ENCODE peak calls at places on chromosomes 5 and 9, in nine cellular contexts. E, S, Q, N, G, C, K, X and H are unnamed samples.

GRCh38 chr5:85293139-85293785 is 908.6 kb upstream of the EDIL3 start:
- ATAC-seq in N (peak), X (peak), C (no peak), E (peak), Q (no peak), S (peak), K (peak), G (no peak), H (no peak)

GRCh38 chr5:172719211-172719610 is 51.8 kb downstream of the DUSP1 start:
- ATAC-seq in S (no peak), G (no peak), C (no peak), K (no peak), X (no peak), E (no peak), N (no peak), Q (no peak), H (no peak)

GRCh38 chr9:127308559-127309429 is 44.2 kb downstream of the GARNL3 start:
- ATAC-seq in G (no peak), X (no peak), Q (peak), S (peak), C (no peak), N (no peak), K (no peak), E (no peak), H (peak)

GRCh38 chr9:9387511-9388115 is 1225.2 kb downstream of the PTPRD start:
- ATAC-seq in E (no peak), K (no peak), S (no peak), X (no peak), N (no peak), G (peak), Q (no peak), C (no peak), H (no peak)

GRCh38 chr9:112327718-112328450 is 5.5 kb downstream of the PTBP3 start:
- ATAC-seq in G (no peak), K (no peak), N (no peak), X (no peak), C (no peak), S (no peak), Q (no peak), E (no peak), H (no peak)

GRCh38 chr9:10704720-10705119 is 91.9 kb upstream of the PTPRD start:
- ATAC-seq in X (no peak), E (no peak), G (no peak), S (no peak), Q (no peak), N (peak), C (no peak), K (peak), H (no peak)

GRCh38 chr9:84189901-84190300 is 150.7 kb downstream of the SLC28A3 start:
- ATAC-seq in X (no peak), Q (no peak), C (no peak), G (peak), E (no peak), N (no peak), S (no peak), K (peak), H (no peak)

GRCh38 chr5:106076655-106077054 is 1594.1 kb downstream of the EFNA5 start:
- ATAC-seq in K (no peak), S (no peak), C (no peak), E (no peak), X (no peak), N (no peak), Q (no peak), G (no peak), H (no peak)

GRCh38 chr9:107489144-107489673 is 360 bp downstream of the KLF4 start:
- ATAC-seq in K (peak), Q (peak), X (peak), C (no peak), G (peak), S (no peak), E (peak), N (peak), H (no peak)

GRCh38 chr9:5436441-5436840 is 1.3 kb downstream of the PLGRKT start:
- ATAC-seq in S (no peak), E (no peak), N (no peak), X (no peak), G (no peak), K (no peak), C (no peak), Q (no peak), H (no peak)

GRCh38 chr9:5435912-5436311 is 1.8 kb downstream of the PLGRKT start:
- ATAC-seq in N (no peak), Q (no peak), K (no peak), S (no peak), C (no peak), E (no peak), G (no peak), X (no peak), H (no peak)

GRCh38 chr9:5438301-5439162 is 807 bp upstream of the PLGRKT start:
- ATAC-seq in G (peak), K (no peak), Q (peak), S (no peak), X (peak), N (no peak), E (peak), C (peak), H (no peak)

GRCh38 chr9:5440426-5440825 is 2.7 kb upstream of the PLGRKT start:
- ATAC-seq in G (no peak), K (no peak), C (no peak), E (no peak), X (no peak), Q (no peak), N (no peak), S (no peak), H (no peak)

GRCh38 chr9:5437254-5438216 is at the start of gene PLGRKT:
- ATAC-seq in C (peak), X (peak), K (peak), N (peak), Q (peak), G (peak), E (peak), S (peak), H (peak)
- TF ChIP-seq CTCF in C (peak), X (peak), K (peak), N (peak), Q (peak), G (peak), E (no peak), S (peak), H (peak)

GRCh38 chr9:110050925-110051355 is 157.0 kb downstream of the C9orf152 start:
- ATAC-seq in G (no peak), K (peak), N (peak), E (peak), Q (peak), S (peak), X (no peak), C (no peak), H (peak)
- H3K4me3 ChIP-seq in G (no peak), K (peak), N (peak), E (no peak), Q (peak), S (no peak), X (no peak), C (no peak), H (peak)

GRCh38 chr5:33341316-33341715 is 99.4 kb upstream of the TARS1 start:
- ATAC-seq in E (no peak), S (no peak), N (no peak), X (no peak), Q (no peak), K (no peak), C (no peak), G (no peak), H (no peak)
- TF ChIP-seq CTCF in E (no peak), S (no peak), N (no peak), X (no peak), Q (no peak), K (no peak), C (no peak), G (no peak), H (no peak)

DNA sequence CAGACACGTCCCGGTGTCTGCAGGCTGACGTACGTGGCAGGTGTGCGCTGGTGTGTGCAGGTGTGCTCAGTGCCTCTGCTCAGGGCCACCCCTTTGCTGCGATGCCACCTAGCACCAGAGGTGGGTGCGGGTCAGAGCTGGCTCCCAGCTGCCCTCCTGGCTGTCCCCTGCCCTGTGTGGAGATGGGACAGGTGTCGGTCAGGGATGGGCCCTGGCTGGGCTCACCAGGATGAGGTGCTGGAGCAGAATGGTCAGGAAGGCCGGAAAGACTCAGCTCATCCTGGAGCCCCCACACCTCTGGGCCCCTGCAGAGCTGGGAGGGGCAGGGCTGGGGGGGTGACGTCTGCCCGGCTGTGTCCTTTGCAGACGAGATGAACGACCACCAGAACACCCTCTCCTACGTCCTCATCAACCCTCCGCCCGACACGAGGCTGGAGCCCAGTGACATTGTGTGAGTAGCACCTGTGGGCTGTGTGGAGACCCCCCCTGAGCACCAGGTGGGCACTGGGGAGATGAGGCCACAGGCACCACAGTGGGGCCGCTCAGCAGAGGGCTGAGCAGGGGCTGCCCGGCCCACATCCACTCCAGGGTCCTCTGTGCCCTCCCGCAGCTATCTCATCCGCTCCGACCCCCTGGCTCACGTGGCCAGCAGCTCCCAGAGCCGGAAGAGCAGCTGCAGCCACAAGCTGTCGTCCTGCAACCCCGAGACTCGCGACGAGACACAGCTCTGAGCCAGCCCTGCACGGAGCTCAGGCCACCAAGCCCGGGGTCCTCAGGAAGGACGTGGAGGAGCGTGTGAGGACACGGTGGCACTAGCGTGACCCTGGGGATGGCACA is 89.7 kb downstream of the KCNT1 start:
- ATAC-seq in X (no peak), E (no peak), C (no peak), K (no peak), Q (no peak), G (no peak), S (no peak), N (no peak), H (no peak)
- H3K4me3 ChIP-seq in X (no peak), E (no peak), C (no peak), K (no peak), Q (no peak), G (no peak), S (no peak), N (no peak), H (no peak)

GRCh38 chr5:72178910-72179815 is 71.9 kb downstream of the MAP1B start:
- ATAC-seq in Q (peak), G (peak), K (peak), E (peak), N (peak), C (no peak), X (no peak), S (no peak), H (peak)
- TF ChIP-seq CTCF in Q (no peak), G (no peak), K (no peak), E (no peak), N (no peak), C (no peak), X (no peak), S (no peak), H (no peak)

GRCh38 chr9:129667378-129667777 is 1.9 kb downstream of the PRRX2 start:
- ATAC-seq in N (no peak), E (no peak), K (no peak), X (no peak), S (no peak), Q (no peak), G (no peak), C (no peak), H (no peak)

GRCh38 chr9:129666575-129666974 is 1.1 kb downstream of the PRRX2 start:
- ATAC-seq in G (peak), C (no peak), X (no peak), K (no peak), E (no peak), Q (no peak), S (no peak), N (no peak), H (no peak)

GRCh38 chr9:129664664-129665007 is 811 bp upstream of the PRRX2 start:
- ATAC-seq in N (no peak), S (no peak), G (peak), X (no peak), K (no peak), E (no peak), Q (no peak), C (no peak), H (no peak)

GRCh38 chr9:129665008-129665771 is at the start of gene PRRX2:
- ATAC-seq in N (peak), K (peak), G (peak), X (peak), E (peak), C (peak), Q (no peak), S (peak), H (peak)

DNA sequence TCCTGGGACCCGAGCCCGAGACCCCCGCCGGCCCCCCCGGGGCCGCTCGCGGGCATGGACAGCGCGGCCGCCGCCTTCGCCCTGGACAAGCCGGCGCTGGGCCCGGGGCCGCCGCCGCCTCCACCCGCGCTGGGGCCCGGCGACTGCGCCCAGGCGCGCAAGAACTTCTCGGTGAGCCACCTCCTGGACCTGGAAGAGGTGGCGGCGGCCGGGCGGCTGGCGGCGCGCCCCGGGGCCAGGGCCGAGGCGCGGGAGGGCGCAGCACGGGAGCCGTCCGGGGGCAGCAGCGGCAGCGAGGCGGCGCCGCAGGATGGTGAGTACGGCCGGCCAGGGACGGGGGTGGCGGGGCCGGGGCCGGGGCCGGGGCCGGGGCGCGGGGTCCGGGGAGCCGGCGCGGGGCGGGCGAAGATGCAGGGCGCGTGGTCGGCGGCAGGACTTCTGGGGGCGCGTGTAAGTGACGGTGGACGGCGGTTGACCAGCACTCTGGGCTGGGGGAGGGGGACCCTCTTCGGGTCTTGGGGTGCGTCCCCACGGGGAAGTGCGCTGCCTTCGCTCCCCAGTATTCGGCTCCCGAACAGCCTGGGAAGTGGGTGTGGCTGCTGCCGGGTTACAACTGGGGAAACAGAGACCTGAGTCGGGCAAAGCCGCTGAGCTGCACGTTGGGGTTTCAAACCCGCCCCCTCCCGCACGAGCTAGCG is 516 bp downstream of the PRRX2 start:
- ATAC-seq in S (no peak), K (no peak), E (peak), Q (no peak), C (no peak), G (peak), N (no peak), X (no peak), H (peak)
- H3K4me3 ChIP-seq in S (no peak), K (peak), E (peak), Q (peak), C (no peak), G (peak), N (peak), X (no peak), H (peak)

GRCh38 chr5:124738751-124739559 is 7.5 kb downstream of the ZNF608 start:
- ATAC-seq in S (no peak), X (peak), C (no peak), Q (no peak), K (no peak), E (no peak), G (peak), N (no peak), H (no peak)
- TF ChIP-seq CTCF in S (no peak), X (no peak), C (no peak), Q (peak), K (no peak), E (no peak), G (peak), N (no peak), H (peak)

GRCh38 chr9:37029304-37029775 is 4.7 kb downstream of the PAX5 start:
- ATAC-seq in Q (no peak), G (no peak), K (no peak), X (no peak), E (no peak), S (no peak), C (no peak), N (no peak), H (no peak)

GRCh38 chr9:37031081-37031480 is 3.0 kb downstream of the PAX5 start:
- ATAC-seq in X (no peak), K (no peak), E (no peak), S (no peak), G (no peak), C (no peak), Q (no peak), N (no peak), H (no peak)

GRCh38 chr9:37029776-37030590 is 4.1 kb downstream of the PAX5 start:
- ATAC-seq in C (no peak), K (no peak), E (no peak), N (no peak), S (no peak), X (no peak), Q (no peak), G (no peak), H (no peak)

GRCh38 chr9:37031902-37032301 is 2.2 kb downstream of the PAX5 start:
- ATAC-seq in G (no peak), Q (no peak), S (no peak), C (no peak), K (no peak), E (no peak), N (no peak), X (no peak), H (no peak)

DNA sequence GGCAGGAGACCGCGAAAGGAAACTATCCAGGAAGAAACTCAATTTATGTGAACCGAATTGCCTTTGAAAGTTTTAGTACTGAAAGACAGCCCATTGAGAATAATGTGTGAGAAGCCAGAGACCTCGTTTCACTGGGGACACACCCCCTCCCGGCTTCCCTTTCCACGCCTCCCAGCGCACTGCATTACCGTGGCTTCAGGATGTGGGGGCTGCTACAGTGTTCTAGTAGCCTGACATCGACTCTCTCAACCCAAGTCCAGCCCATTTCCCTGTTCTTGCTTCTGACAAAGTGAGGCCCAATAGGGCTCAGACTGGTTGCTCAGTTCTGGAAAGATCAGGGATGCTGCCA is 3.5 kb downstream of the PAX5 start:
- ATAC-seq in X (no peak), E (no peak), G (no peak), Q (no peak), N (no peak), S (no peak), K (no peak), C (no peak), H (no peak)
- H3K4me3 ChIP-seq in X (no peak), E (no peak), G (peak), Q (no peak), N (no peak), S (no peak), K (no peak), C (no peak), H (no peak)